ENCODE peak calls at places on chromosomes 13 and 19, in nine cellular contexts. B, P, E, D, C, M, U, T and J are unnamed samples. For H3K4me1, the result is how much of the 10 kb centered on the place peaks cover.

GRCh38 chr19:18110833-18111232 is 13.3 kb downstream of the MAST3 start:
- DNase-seq in B (no peak), P (peak), E (no peak), D (no peak), C (no peak), M (peak), U (no peak), T (no peak), J (no peak)

GRCh38 chr19:3474015-3474414 is 6.3 kb downstream of the SMIM24 start:
- DNase-seq in B (no peak), P (peak), E (no peak), D (no peak), C (no peak), M (peak), U (no peak), T (no peak), J (no peak)

GRCh38 chr19:3132971-3133792 is 2.7 kb upstream of the GNA15 start:
- DNase-seq in B (no peak), P (no peak), E (no peak), D (no peak), C (peak), M (no peak), U (peak), T (peak), J (no peak)

GRCh38 chr13:107370036-107370785 is 802.3 kb upstream of the ARGLU1 start:
- DNase-seq in B (no peak), P (no peak), E (no peak), D (no peak), C (peak), M (no peak), U (no peak), T (no peak), J (no peak)

GRCh38 chr19:53275480-53275879 is 8.0 kb upstream of the VN1R4 start:
- DNase-seq in B (no peak), P (no peak), E (no peak), D (no peak), C (no peak), M (no peak), U (no peak), T (no peak), J (no peak)

GRCh38 chr19:8238251-8238650 is 29.1 kb downstream of the CERS4 start:
- DNase-seq in B (no peak), P (no peak), E (no peak), D (no peak), C (no peak), M (no peak), U (no peak), T (no peak), J (no peak)

GRCh38 chr19:19137556-19138109 is 645 bp downstream of the TMEM161A start:
- DNase-seq in B (no peak), P (no peak), E (no peak), D (peak), C (no peak), M (no peak), U (peak), T (no peak), J (peak)

GRCh38 chr19:57171551-57172081 is 4.3 kb upstream of the DUXA start:
- DNase-seq in B (no peak), P (peak), E (peak), D (peak), C (peak), M (no peak), U (peak), T (peak), J (peak)

GRCh38 chr13:41670873-41671443 is 213.6 kb downstream of the RGCC start:
- DNase-seq in B (no peak), P (no peak), E (no peak), D (no peak), C (peak), M (no peak), U (no peak), T (no peak), J (no peak)

GRCh38 chr13:108915095-108915633 is 285.8 kb downstream of the MYO16 start:
- DNase-seq in B (peak), P (no peak), E (no peak), D (no peak), C (peak), M (no peak), U (peak), T (no peak), J (peak)

GRCh38 chr19:41853768-41854167 is 6.3 kb upstream of the RPS19 start:
- DNase-seq in B (no peak), P (no peak), E (no peak), D (no peak), C (no peak), M (no peak), U (no peak), T (no peak), J (no peak)

GRCh38 chr13:112928958-112929777 is 39.8 kb upstream of the MCF2L start:
- DNase-seq in B (no peak), P (peak), E (no peak), D (no peak), C (peak), M (no peak), U (peak), T (peak), J (peak)

GRCh38 chr13:76683168-76683567 is 203.0 kb downstream of the KCTD12 start:
- DNase-seq in B (no peak), P (no peak), E (no peak), D (no peak), C (no peak), M (no peak), U (no peak), T (no peak), J (no peak)

GRCh38 chr19:5017235-5017634 is 48.3 kb downstream of the KDM4B start:
- DNase-seq in B (peak), P (no peak), E (no peak), D (no peak), C (no peak), M (no peak), U (no peak), T (no peak), J (no peak)

GRCh38 chr13:22032905-22033304 is 362.0 kb downstream of the FGF9 start:
- DNase-seq in B (no peak), P (no peak), E (no peak), D (no peak), C (no peak), M (no peak), U (no peak), T (no peak), J (no peak)

GRCh38 chr13:75839418-75839817 is 203.3 kb downstream of the LMO7 start:
- DNase-seq in B (no peak), P (no peak), E (no peak), D (no peak), C (no peak), M (no peak), U (no peak), T (no peak), J (no peak)

GRCh38 chr13:75250526-75251183 is 231.3 kb downstream of the TBC1D4 start:
- DNase-seq in B (no peak), P (no peak), E (no peak), D (no peak), C (peak), M (no peak), U (no peak), T (no peak), J (peak)

GRCh38 chr19:6464070-6464873 is at the start of gene CRB3:
- DNase-seq in B (peak), P (peak), E (no peak), D (no peak), C (no peak), M (peak), U (no peak), T (no peak), J (no peak)

GRCh38 chr13:113049981-113050380 is 55.6 kb upstream of the F7 start:
- DNase-seq in B (no peak), P (no peak), E (peak), D (no peak), C (no peak), M (no peak), U (no peak), T (no peak), J (no peak)

GRCh38 chr13:24050292-24050711 is 110.2 kb upstream of the SPATA13 start:
- DNase-seq in B (no peak), P (no peak), E (peak), D (peak), C (peak), M (peak), U (peak), T (peak), J (no peak)

GRCh38 chr13:48578516-48579166 is 45.8 kb upstream of the RCBTB2 start:
- DNase-seq in B (no peak), P (no peak), E (no peak), D (no peak), C (no peak), M (no peak), U (no peak), T (peak), J (no peak)

GRCh38 chr13:114129649-114130062 is 2.8 kb downstream of the RASA3 start:
- DNase-seq in B (no peak), P (no peak), E (peak), D (no peak), C (no peak), M (no peak), U (no peak), T (no peak), J (no peak)

GRCh38 chr13:110912651-110913051 is 2.2 kb downstream of the ANKRD10 start:
- DNase-seq in B (peak), P (no peak), E (no peak), D (no peak), C (peak), M (no peak), U (peak), T (no peak), J (peak)

GRCh38 chr13:32829676-32830091 is 186.5 kb upstream of the KL start:
- DNase-seq in B (peak), P (no peak), E (no peak), D (no peak), C (peak), M (no peak), U (no peak), T (no peak), J (peak)

GRCh38 chr19:46082728-46083050 is 41.8 kb downstream of the IGFL3 start:
- DNase-seq in B (peak), P (no peak), E (no peak), D (no peak), C (peak), M (no peak), U (no peak), T (no peak), J (no peak)

GRCh38 chr19:18173572-18174294 is at the start of gene IFI30:
- DNase-seq in B (peak), P (peak), E (peak), D (peak), C (no peak), M (peak), U (peak), T (peak), J (peak)

GRCh38 chr13:77698211-77699058 is 948 bp downstream of the SLAIN1 start:
- DNase-seq in B (no peak), P (peak), E (peak), D (peak), C (peak), M (peak), U (peak), T (peak), J (no peak)

GRCh38 chr19:45598267-45599011 is 3.6 kb downstream of the GPR4 start:
- DNase-seq in B (no peak), P (no peak), E (no peak), D (no peak), C (no peak), M (no peak), U (no peak), T (no peak), J (no peak)

GRCh38 chr13:67383358-67383757 is 153.2 kb upstream of the PCDH9 start:
- DNase-seq in B (peak), P (no peak), E (no peak), D (no peak), C (peak), M (no peak), U (no peak), T (no peak), J (peak)

GRCh38 chr13:60590775-60591174 is 193.8 kb downstream of the TDRD3 start:
- DNase-seq in B (no peak), P (no peak), E (no peak), D (no peak), C (peak), M (no peak), U (no peak), T (no peak), J (no peak)

GRCh38 chr13:75798353-75799245 is 162.5 kb downstream of the LMO7 start:
- DNase-seq in B (peak), P (peak), E (no peak), D (no peak), C (peak), M (no peak), U (no peak), T (no peak), J (peak)

GRCh38 chr13:34037636-34038325 is 219.8 kb downstream of the RFC3 start:
- DNase-seq in B (no peak), P (no peak), E (no peak), D (no peak), C (peak), M (no peak), U (no peak), T (no peak), J (no peak)

GRCh38 chr19:46722421-46723022 is 5.6 kb upstream of the PRKD2 start:
- DNase-seq in B (no peak), P (no peak), E (no peak), D (no peak), C (no peak), M (no peak), U (no peak), T (no peak), J (no peak)

GRCh38 chr19:5691930-5692784 is 2.1 kb downstream of the RPL36 start:
- DNase-seq in B (no peak), P (no peak), E (peak), D (no peak), C (no peak), M (no peak), U (peak), T (peak), J (no peak)

GRCh38 chr19:53132231-53132991 is at the start of gene ZNF415:
- DNase-seq in B (no peak), P (peak), E (peak), D (peak), C (peak), M (peak), U (peak), T (peak), J (peak)

GRCh38 chr13:113836917-113837553 is 26.8 kb downstream of the GAS6 start:
- DNase-seq in B (peak), P (peak), E (peak), D (peak), C (peak), M (peak), U (peak), T (peak), J (peak)

GRCh38 chr13:88086577-88086976 is 415.4 kb downstream of the SLITRK5 start:
- DNase-seq in B (no peak), P (no peak), E (no peak), D (no peak), C (peak), M (no peak), U (no peak), T (no peak), J (no peak)

GRCh38 chr13:94329754-94330551 is 149.5 kb downstream of the DCT start:
- DNase-seq in B (peak), P (no peak), E (no peak), D (peak), C (peak), M (no peak), U (peak), T (no peak), J (no peak)

GRCh38 chr19:47713046-47714021 is at the start of gene EHD2:
- DNase-seq in B (peak), P (peak), E (peak), D (peak), C (peak), M (peak), U (peak), T (peak), J (peak)

GRCh38 chr13:64371045-64371444 is 2859.1 kb downstream of the PCDH9 start:
- DNase-seq in B (peak), P (no peak), E (no peak), D (no peak), C (peak), M (no peak), U (no peak), T (no peak), J (no peak)

DNA sequence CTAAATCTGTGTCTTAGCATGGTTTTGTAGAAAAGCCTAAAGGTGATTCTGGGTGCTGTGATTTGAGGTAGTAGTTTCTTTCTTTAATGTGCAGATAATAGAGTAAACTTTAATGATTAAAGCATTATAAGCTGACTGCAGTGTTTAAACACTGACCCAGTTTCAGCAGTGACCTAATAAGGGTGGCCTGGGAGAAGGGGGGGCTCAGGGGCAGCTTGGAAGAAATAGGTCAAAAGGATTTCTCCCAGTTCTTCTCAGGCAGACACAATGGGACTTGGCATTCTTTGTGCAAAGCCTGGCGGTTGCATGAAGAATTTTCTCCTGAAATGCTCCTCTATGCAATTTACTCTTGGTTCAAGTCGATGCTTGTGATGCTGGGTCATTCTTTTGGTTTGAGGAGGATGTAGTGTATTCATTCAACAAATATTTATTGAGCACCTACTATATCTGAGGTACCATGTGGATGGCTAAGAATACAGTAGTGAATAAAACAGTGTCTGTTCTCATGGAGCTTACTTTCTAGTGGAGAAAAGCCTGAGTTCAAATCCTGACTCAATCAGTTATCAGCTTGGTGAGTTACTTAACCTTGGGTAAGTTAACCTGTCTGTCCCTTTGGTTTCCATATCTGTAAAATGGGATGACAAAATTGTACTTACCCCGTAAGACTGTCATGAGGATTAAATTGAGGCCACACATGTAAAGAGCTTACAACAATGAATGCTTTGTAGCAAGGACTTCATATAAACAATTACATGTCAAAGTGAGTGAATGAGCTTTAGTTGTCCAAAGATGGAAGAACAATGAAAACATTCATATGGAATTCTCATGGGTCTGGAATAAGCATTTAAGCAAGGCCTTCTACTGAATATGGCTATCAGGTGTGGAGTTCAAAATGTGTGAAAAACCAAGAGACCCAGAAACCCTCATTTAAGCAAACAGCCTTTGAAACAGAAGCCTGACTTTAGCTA is 210.2 kb downstream of the KCNRG start:
- DNase-seq in B (no peak), P (no peak), E (no peak), D (no peak), C (no peak), M (no peak), U (peak), T (no peak), J (no peak)
- H3K4me1 ChIP-seq in B (under half), P (under half), E (under half), D (under half), C (under half), M (under half), U (under half), T (under half), J (under half)

GRCh38 chr13:52599037-52599852 is 43.0 kb upstream of the HNRNPA1L2 start:
- DNase-seq in B (no peak), P (no peak), E (no peak), D (no peak), C (peak), M (no peak), U (no peak), T (no peak), J (peak)
- H3K27ac ChIP-seq in B (no peak), P (no peak), E (peak), D (peak), C (no peak), M (peak), U (no peak), T (peak), J (no peak)

GRCh38 chr19:1433119-1434039 is 4.8 kb upstream of the RPS15 start:
- DNase-seq in B (no peak), P (no peak), E (no peak), D (no peak), C (no peak), M (no peak), U (no peak), T (no peak), J (no peak)
- H3K4me1 ChIP-seq in B (under half), P (under half), E (under half), D (under half), C (under half), M (under half), U (under half), T (under half), J (under half)

GRCh38 chr19:39030854-39031367 is 1.4 kb downstream of the FBXO27 start:
- DNase-seq in B (no peak), P (no peak), E (no peak), D (no peak), C (no peak), M (no peak), U (peak), T (no peak), J (no peak)
- H3K27ac ChIP-seq in B (peak), P (no peak), E (peak), D (no peak), C (no peak), M (peak), U (no peak), T (peak), J (peak)